ENCODE peak calls at places on chromosomes 7 and 10, in seven cellular contexts. Y, D, U, N, T, Z and H are unnamed samples.

GRCh38 chr7:102410123-102410522 is 14.0 kb downstream of the PRKRIP1 start:
- DNase-seq in Y (no peak), T (no peak), N (no peak), Z (no peak), D (no peak), U (no peak), H (no peak)

GRCh38 chr10:14736600-14737081 is 38.1 kb downstream of the FAM107B start:
- DNase-seq in D (peak; percentile 33), Y (peak; percentile 22), U (no peak), N (peak; percentile 77), Z (peak; percentile 84), T (peak; percentile 82), H (peak; percentile 38)

GRCh38 chr10:119299531-119299930 is 92.2 kb downstream of the GRK5 start:
- DNase-seq in N (peak; percentile 24), D (no peak), Z (peak; percentile 37), Y (peak; percentile 41), U (no peak), T (no peak), H (no peak)

GRCh38 chr7:138980575-138981285 is 459 bp downstream of the KIAA1549 start:
- DNase-seq in Y (peak; percentile 66), T (no peak), Z (peak; percentile 77), U (peak; percentile 29), N (no peak), D (peak; percentile 19), H (no peak)

GRCh38 chr10:60798870-60799269 is 20.6 kb downstream of the CDK1 start:
- DNase-seq in Z (no peak), Y (no peak), U (no peak), T (no peak), N (no peak), D (no peak), H (no peak)

GRCh38 chr10:119113805-119114732 is 10.2 kb downstream of the DENND10 start:
- DNase-seq in N (no peak), Z (no peak), D (no peak), U (no peak), T (peak; percentile 86), Y (no peak), H (no peak)

GRCh38 chr10:77264107-77264506 is 373.5 kb downstream of the KCNMA1 start:
- DNase-seq in Z (no peak), D (no peak), Y (no peak), T (no peak), N (no peak), U (no peak), H (no peak)

GRCh38 chr7:9937944-9938631 is 1035.6 kb upstream of the PHF14 start:
- DNase-seq in U (no peak), N (no peak), Y (peak; percentile 62), T (no peak), D (no peak), Z (no peak), H (no peak)

GRCh38 chr7:105721571-105722104 is 140.3 kb upstream of the EFCAB10 start:
- DNase-seq in N (no peak), Y (peak; percentile 48), T (no peak), D (no peak), U (no peak), Z (no peak), H (no peak)

GRCh38 chr10:5196613-5197234 is at the start of gene AKR1C4:
- DNase-seq in D (no peak), U (no peak), Z (no peak), T (no peak), N (no peak), Y (no peak), H (no peak)

GRCh38 chr10:11143240-11143639 is 125.6 kb downstream of the CELF2 start:
- DNase-seq in D (no peak), Y (no peak), U (no peak), Z (no peak), T (no peak), N (no peak), H (no peak)

GRCh38 chr10:11146402-11147171 is 128.9 kb downstream of the CELF2 start:
- DNase-seq in D (no peak), N (no peak), Z (no peak), U (no peak), Y (no peak), T (peak; percentile 35), H (no peak)

GRCh38 chr10:11145498-11145855 is 127.8 kb downstream of the CELF2 start:
- DNase-seq in N (peak; percentile 58), T (no peak), Y (no peak), U (no peak), D (peak; percentile 29), Z (peak; percentile 90), H (peak; percentile 56)

GRCh38 chr10:11142809-11143208 is 125.1 kb downstream of the CELF2 start:
- DNase-seq in T (no peak), Y (no peak), D (no peak), U (no peak), N (no peak), Z (no peak), H (no peak)

DNA sequence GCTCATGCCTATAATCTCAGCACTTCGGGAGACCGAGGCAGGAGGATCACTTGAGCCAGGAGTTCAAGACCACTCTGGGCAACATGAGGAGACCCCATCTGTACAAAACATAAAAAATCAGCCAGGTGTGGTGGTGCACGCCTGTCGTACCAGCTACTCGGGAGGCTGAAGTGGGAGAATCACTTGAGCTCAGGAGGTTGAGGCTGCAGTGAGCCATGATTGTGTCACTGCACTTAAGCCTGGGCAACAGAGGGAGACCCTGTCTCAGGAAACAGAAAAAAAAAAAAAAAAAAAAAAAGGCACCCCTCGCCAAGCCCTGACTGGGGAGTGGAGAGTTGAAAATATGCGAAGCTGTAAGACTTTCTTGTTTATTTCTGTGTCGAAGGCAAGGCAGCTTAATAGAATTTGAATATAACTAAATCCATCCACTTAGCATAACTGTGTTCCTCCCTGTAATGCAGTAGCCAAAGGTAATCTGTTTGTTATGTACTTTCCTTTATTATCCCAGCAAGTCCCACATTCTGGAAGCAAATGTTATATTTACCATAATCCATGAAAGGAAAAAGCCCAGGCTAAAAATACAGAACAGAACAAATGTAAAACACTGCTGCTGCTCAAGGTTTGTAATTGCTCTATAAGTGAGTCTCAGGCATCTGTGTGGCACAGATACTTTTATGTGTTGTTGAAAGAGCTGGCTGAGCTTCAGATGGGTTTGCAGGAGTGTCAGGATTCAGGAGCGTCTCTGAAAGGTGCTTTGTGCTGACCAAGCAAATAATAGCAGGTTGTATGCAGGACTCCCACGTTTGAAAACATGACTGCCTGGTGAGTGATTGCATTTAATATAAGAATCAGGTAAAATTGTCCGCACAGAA is 127.2 kb downstream of the CELF2 start:
- DNase-seq in Z (no peak), U (no peak), D (no peak), Y (peak; percentile 55), T (no peak), N (peak; percentile 28), H (no peak)
- H3K27ac ChIP-seq in Z (peak overlapping the region; percentile 81), U (no peak overlapping the region), D (peak overlapping the region; percentile 78), Y (peak overlapping the region; percentile 85), T (no peak overlapping the region), N (peak overlapping the region; percentile 88), H (no peak overlapping the region)

DNA sequence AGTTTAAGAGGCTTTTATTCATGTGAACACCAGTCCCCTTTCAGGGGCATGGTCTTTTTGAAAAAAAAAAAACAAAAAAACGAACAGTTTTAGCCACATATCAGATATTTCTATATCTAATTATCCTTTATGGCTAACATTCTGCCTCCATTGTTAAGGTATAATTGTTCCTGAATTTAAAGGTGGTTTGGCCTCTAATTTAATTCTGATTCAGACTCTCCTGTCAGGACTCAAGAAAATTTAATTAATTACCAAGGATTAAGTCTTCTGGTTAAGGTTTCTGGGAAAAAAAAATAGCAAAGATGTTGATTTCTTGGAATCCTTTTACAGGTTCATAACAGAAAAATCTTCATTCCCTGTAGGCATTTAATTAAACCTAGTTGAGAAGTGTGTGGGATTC is 27.4 kb downstream of the COL1A2 start:
- DNase-seq in D (no peak), N (no peak), Z (no peak), U (no peak), Y (no peak), T (no peak), H (no peak)
- H3K36me3 ChIP-seq in D (peaks cover 66% of the 10 kb centered on the region), N (peaks cover 4% of the 10 kb centered on the region), Z (no peaks in the 10 kb centered on the region), U (peaks cover 19% of the 10 kb centered on the region), Y (peaks cover 60% of the 10 kb centered on the region), T (peaks cover 99% of the 10 kb centered on the region), H (peaks cover 100% of the 10 kb centered on the region)

GRCh38 chr10:44339218-44339617 is 45.7 kb downstream of the CXCL12 start:
- DNase-seq in Z (no peak), Y (peak; percentile 49), T (no peak), D (no peak), U (no peak), N (no peak), H (no peak)
- TF ChIP-seq CTCF in Z (no peak), Y (peak; percentile 14), T (no peak), D (no peak), U (no peak), N (no peak), H (no peak)

DNA sequence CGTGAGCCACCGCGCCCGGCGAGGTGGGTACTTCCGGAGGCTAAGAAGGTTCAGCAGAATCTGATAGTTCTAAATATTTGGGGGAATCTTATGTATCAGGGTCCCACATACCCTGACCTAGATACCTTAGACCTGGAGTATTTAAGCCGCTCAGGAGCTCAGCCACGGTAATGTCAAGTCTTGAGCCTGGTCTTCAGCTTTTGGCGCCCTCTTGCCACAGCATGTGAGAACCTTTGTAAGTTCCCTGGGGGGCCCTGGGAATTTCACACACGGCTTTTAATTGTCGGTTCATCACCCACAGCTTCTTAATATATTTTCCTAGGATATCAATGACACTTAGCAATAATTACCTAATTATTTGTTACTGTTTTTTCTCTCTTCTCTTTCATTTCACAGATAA is 324.3 kb upstream of the GALNT17 start:
- DNase-seq in D (no peak), T (no peak), Z (no peak), U (no peak), N (no peak), Y (peak; percentile 67), H (no peak)
- H3K27ac ChIP-seq in D (no peak overlapping the region), T (no peak overlapping the region), Z (no peak overlapping the region), U (no peak overlapping the region), N (no peak overlapping the region), Y (no peak overlapping the region), H (no peak overlapping the region)

DNA sequence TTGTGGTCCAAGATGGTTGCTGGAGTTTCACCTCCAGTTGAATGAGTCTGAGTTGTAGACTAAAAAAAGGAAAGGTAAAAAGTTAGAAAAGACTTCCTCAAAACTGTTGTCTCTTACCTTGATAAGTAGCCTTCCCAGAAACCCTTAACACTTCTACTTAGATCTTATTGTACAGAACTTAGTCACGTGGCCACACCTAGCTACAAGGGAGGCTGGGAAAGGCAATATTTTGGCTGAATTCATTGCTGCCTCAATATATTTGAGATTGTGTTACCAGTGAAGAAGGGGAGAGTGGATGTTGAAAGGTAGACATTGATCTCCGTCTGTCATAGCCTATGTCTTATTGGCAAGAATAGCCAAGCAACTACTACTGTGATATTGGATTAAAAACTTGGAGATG is 35.5 kb upstream of the VDAC2 start:
- DNase-seq in D (no peak), T (no peak), N (no peak), U (no peak), Y (no peak), Z (no peak), H (no peak)
- H3K36me3 ChIP-seq in D (peaks cover 34% of the 10 kb centered on the region), T (peaks cover 9% of the 10 kb centered on the region), N (peaks cover 10% of the 10 kb centered on the region), U (peaks cover 5% of the 10 kb centered on the region), Y (no peaks in the 10 kb centered on the region), Z (peaks cover 11% of the 10 kb centered on the region), H (peaks cover 43% of the 10 kb centered on the region)

DNA sequence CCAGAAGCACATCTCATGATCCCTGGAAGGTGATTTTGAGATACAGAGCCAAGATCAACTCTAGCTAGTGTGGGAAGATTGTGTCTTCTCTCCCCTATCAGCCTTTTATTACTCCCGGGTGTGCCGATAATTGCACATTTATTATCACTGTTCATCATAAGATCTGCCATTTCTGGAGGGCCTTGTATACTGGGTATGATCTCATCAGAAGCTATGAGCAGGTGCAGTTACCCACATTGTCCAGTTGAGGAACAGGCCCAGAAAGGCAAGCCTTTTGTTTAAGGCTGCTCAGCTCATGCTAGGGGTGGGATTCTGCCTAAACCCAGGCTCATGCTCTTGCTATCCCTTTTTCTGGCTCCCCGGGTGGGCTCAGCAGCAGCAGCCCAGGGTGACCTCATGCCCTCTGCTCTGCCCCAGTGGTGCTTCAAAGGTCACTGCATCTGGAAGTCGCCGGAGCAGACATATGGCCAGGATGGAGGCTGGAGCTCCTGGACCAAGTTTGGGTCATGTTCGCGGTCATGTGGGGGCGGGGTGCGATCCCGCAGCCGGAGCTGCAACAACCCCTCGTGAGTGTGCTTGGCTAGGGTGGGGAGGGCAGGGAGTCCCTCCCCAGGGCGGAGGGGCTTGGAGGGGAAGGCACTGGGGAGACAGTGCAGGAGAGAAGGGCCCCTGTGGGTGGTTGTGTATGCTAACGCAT is 46.6 kb downstream of the TBATA start:
- DNase-seq in T (no peak), U (no peak), N (no peak), Y (no peak), D (peak; percentile 7), Z (no peak), H (no peak)
- TF ChIP-seq CTCF in T (peak; percentile 29), U (no peak), N (no peak), Y (no peak), D (no peak), Z (no peak), H (no peak)